ENCODE peak calls at places on chromosomes 5 and 9, in four cellular contexts. T is cerebellum, Y is uterus, E is HAP-1. G is an unnamed sample.

GRCh38 chr9:36750630-36751029 is 177.9 kb downstream of the MELK start:
- DNase-seq in T (no peak), Y (no peak), E (no peak), G (no peak)

GRCh38 chr9:86407022-86407421 is 52.8 kb upstream of the TUT7 start:
- DNase-seq in T (no peak), Y (peak), E (no peak), G (no peak)

GRCh38 chr9:99406939-99407338 is 184.9 kb downstream of the SEC61B start:
- DNase-seq in T (no peak), Y (no peak), E (no peak), G (no peak)

GRCh38 chr9:26863074-26863473 is 29.5 kb downstream of the CAAP1 start:
- DNase-seq in T (no peak), Y (no peak), E (no peak), G (no peak)

GRCh38 chr9:123395276-123396006 is 39.4 kb downstream of the CRB2 start:
- DNase-seq in T (no peak), Y (no peak), E (no peak), G (no peak)

GRCh38 chr9:87872079-87872624 is 10.5 kb upstream of the SPATA31E1 start:
- DNase-seq in T (no peak), Y (no peak), E (no peak), G (no peak)

GRCh38 chr5:157485811-157486739 is 26.1 kb downstream of the NIPAL4 start:
- DNase-seq in T (peak), Y (no peak), E (no peak), G (no peak)

GRCh38 chr5:143742951-143743350 is 69.0 kb upstream of the HMHB1 start:
- DNase-seq in T (no peak), Y (no peak), E (no peak), G (no peak)

GRCh38 chr5:111934511-111934910 is 177.5 kb upstream of the NREP start:
- DNase-seq in T (no peak), Y (no peak), E (no peak), G (no peak)

GRCh38 chr9:83544002-83544698 is 5.9 kb upstream of the FRMD3 start:
- DNase-seq in T (no peak), Y (no peak), E (peak), G (no peak)

GRCh38 chr9:76866689-76867088 is 39.2 kb downstream of the PRUNE2 start:
- DNase-seq in T (no peak), Y (peak), E (no peak), G (no peak)

GRCh38 chr5:74810915-74811314 is 43.9 kb downstream of the NSA2 start:
- DNase-seq in T (no peak), Y (no peak), E (no peak), G (no peak)

GRCh38 chr5:3212869-3213268 is 382.8 kb upstream of the IRX1 start:
- DNase-seq in T (no peak), Y (no peak), E (no peak), G (no peak)

GRCh38 chr5:81302596-81302995 is 1.2 kb downstream of the ZCCHC9 start:
- DNase-seq in T (no peak), Y (no peak), E (no peak), G (no peak)

GRCh38 chr9:12368569-12368968 is 324.6 kb upstream of the TYRP1 start:
- DNase-seq in T (no peak), Y (no peak), E (no peak), G (no peak)

GRCh38 chr9:126548312-126548711 is 65.4 kb upstream of the LMX1B start:
- DNase-seq in T (no peak), Y (no peak), E (no peak), G (no peak)

GRCh38 chr5:54610197-54610898 is 92.8 kb downstream of the SNX18 start:
- DNase-seq in T (no peak), Y (no peak), E (no peak), G (no peak)

GRCh38 chr5:172321593-172321992 is 38.0 kb upstream of the UBTD2 start:
- DNase-seq in T (no peak), Y (no peak), E (no peak), G (no peak)

GRCh38 chr5:128424672-128425071 is 113.4 kb downstream of the FBN2 start:
- DNase-seq in T (no peak), Y (no peak), E (no peak), G (no peak)

GRCh38 chr5:159001247-159001646 is 98.5 kb downstream of the EBF1 start:
- DNase-seq in T (no peak), Y (no peak), E (no peak), G (no peak)

GRCh38 chr5:128532776-128533175 is 5.3 kb downstream of the FBN2 start:
- DNase-seq in T (no peak), Y (no peak), E (no peak), G (no peak)

GRCh38 chr5:62178258-62178657 is 127.7 kb upstream of the KIF2A start:
- DNase-seq in T (no peak), Y (no peak), E (no peak), G (no peak)

GRCh38 chr5:60568646-60569045 is 131.3 kb downstream of the DEPDC1B start:
- DNase-seq in T (no peak), Y (no peak), E (no peak), G (no peak)

GRCh38 chr5:152607393-152608165 is 202.5 kb upstream of the NMUR2 start:
- DNase-seq in T (peak), Y (no peak), E (no peak), G (no peak)

GRCh38 chr5:42855386-42855785 is 43.7 kb upstream of the SELENOP start:
- DNase-seq in T (no peak), Y (no peak), E (no peak), G (no peak)

GRCh38 chr9:35706951-35707350 is 17.2 kb upstream of the TPM2 start:
- DNase-seq in T (no peak), Y (no peak), E (no peak), G (no peak)

GRCh38 chr9:13933268-13933656 is 380.7 kb downstream of the NFIB start:
- DNase-seq in T (no peak), Y (no peak), E (no peak), G (no peak)

GRCh38 chr9:13865869-13866268 is 448.1 kb downstream of the NFIB start:
- DNase-seq in T (no peak), Y (no peak), E (no peak), G (no peak)

GRCh38 chr9:124206391-124206790 is 51.4 kb upstream of the NEK6 start:
- DNase-seq in T (no peak), Y (no peak), E (no peak), G (no peak)

GRCh38 chr5:83644301-83644700 is 76.4 kb downstream of the HAPLN1 start:
- DNase-seq in T (no peak), Y (no peak), E (no peak), G (no peak)

GRCh38 chr5:103216697-103217096 is 41.9 kb upstream of the MACIR start:
- DNase-seq in T (no peak), Y (no peak), E (no peak), G (no peak)

GRCh38 chr9:130236436-130236985 is 29.0 kb upstream of the HMCN2 start:
- DNase-seq in T (no peak), Y (no peak), E (no peak), G (no peak)